ENCODE peak calls at places on chromosomes 12 and 14, in eight cellular contexts. L is esophagus muscularis mucosa, S is mucosa of descending colon, T is NB4, C is tibial nerve, X is foreskin fibroblast, I is heart left ventricle, V is K562. P is an unnamed sample.

GRCh38 chr12:111812881-111813741 is 28.9 kb upstream of the MAPKAPK5 start:
- DNase-seq in T (peak; percentile 91), C (peak; percentile 52), X (peak; percentile 71), S (peak; percentile 85), I (peak; percentile 74), V (peak; percentile 89), L (peak; percentile 95), P (peak; percentile 78)

GRCh38 chr14:64696355-64696844 is 7.8 kb upstream of the PLEKHG3 start:
- DNase-seq in T (no peak), S (no peak), V (no peak), C (no peak), L (no peak), I (no peak), X (no peak), P (no peak)

GRCh38 chr14:64234877-64235651 is 59.1 kb downstream of the ESR2 start:
- DNase-seq in V (no peak), L (no peak), X (no peak), T (no peak), I (no peak), S (no peak), C (no peak), P (peak; percentile 67)

GRCh38 chr12:2719405-2719804 is 75.4 kb upstream of the FKBP4 start:
- DNase-seq in S (no peak), V (no peak), T (no peak), L (no peak), C (no peak), I (no peak), X (no peak), P (no peak)

GRCh38 chr12:26572131-26572530 is 260.9 kb downstream of the ITPR2 start:
- DNase-seq in V (no peak), C (no peak), S (peak; percentile 34), T (no peak), X (no peak), I (no peak), L (peak; percentile 45), P (no peak)

GRCh38 chr14:33938131-33938949 is 12.5 kb downstream of the EGLN3 start:
- DNase-seq in T (no peak), X (no peak), S (peak; percentile 80), I (peak; percentile 85), C (no peak), L (no peak), V (peak; percentile 85), P (no peak)

GRCh38 chr12:107450541-107450940 is 235.1 kb upstream of the PWP1 start:
- DNase-seq in V (no peak), T (no peak), I (no peak), C (no peak), L (no peak), S (no peak), X (no peak), P (no peak)

GRCh38 chr12:40565029-40565633 is 127.1 kb upstream of the CNTN1 start:
- DNase-seq in I (no peak), C (no peak), T (peak; percentile 11), V (no peak), S (no peak), X (no peak), L (no peak), P (no peak)

DNA sequence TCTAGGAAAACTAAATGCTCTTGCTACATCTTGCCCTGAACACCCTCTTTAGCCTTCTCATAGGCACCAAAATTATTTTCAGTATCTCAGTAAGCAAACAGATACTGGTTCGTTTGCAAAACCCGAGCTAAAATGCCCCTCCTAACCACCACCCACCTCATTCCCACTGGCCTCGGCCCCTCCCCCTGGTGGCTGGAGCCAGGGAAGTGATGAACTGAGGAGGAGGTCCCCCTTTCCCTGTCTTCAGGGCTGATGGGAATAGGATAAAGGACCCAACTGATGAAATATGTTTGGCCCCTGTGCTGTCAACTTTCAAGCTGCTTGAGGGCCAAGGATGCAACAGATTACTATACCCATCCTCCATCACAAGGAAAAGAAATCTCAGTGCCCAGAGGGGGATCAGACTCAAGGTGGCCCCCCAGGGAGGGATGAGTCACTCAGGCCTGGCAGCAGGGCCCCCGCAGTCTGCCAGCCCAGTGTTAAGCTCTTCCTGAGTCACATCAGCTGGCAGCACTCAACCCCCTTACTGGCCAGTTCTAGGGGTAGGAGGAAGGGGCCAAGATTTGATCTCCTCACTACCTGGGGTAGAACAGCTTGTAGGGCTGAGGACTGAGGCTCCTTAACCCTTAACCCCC is 1.7 kb downstream of the ANKRD52 start:
- DNase-seq in S (no peak), L (no peak), X (peak; percentile 66), V (no peak), I (no peak), C (no peak), T (peak; percentile 42), P (no peak)
- TF ChIP-seq CTCF in S (no peak), L (no peak), X (no peak), V (no peak), I (no peak), C (no peak), T (no peak), P (peak; percentile 20)

DNA sequence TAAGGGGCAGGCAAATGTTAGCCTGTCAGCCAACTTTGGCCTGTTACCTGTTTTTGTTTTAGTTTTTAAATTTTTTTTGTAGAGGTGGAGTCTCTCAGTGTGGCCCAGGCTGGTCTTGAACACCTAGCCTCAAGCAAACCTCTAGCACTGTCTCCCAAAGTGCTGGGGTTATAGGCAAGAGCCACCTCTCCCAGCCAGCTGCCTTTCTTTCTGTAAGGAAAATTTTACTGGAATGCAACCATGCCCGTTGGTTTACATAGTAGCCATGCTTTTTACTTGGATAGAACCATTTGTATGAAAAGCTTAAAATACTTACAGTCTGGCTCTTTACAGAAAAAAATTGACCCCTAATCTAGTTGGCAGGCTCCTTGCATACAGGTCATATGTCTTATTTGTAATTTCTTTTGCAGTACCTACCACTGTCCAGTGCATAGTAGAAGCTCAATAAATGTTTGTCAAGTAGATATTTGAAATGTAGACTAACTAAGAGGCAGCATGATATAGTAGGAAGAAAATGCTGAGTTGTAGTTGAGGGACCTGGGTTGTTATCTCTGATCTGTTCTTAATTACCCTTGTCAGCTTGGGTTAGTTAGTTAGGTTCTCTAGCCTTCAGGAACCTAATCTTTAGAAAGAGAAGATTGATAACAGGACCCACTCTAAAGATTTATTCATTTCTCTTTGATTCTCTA is 4.7 kb downstream of the MDM2 start:
- DNase-seq in T (no peak), V (peak; percentile 29), I (no peak), C (no peak), X (no peak), L (no peak), S (no peak), P (no peak)
- H3K4me3 ChIP-seq in T (peak overlapping the region; percentile 17), V (no peak overlapping the region), I (no peak overlapping the region), C (no peak overlapping the region), X (peak overlapping the region; percentile 37), L (no peak overlapping the region), S (no peak overlapping the region), P (peak overlapping the region; percentile 3)

GRCh38 chr12:121296618-121297476 is at the start of gene CAMKK2:
- DNase-seq in V (peak; percentile 90), X (peak; percentile 81), L (peak; percentile 93), T (peak; percentile 94), S (peak; percentile 87), I (peak; percentile 89), C (peak; percentile 63), P (peak; percentile 31)
- TF ChIP-seq CTCF in V (peak; percentile 39), X (no peak), L (peak; percentile 9), T (peak; percentile 22), S (no peak), I (no peak), C (no peak), P (peak; percentile 31)

DNA sequence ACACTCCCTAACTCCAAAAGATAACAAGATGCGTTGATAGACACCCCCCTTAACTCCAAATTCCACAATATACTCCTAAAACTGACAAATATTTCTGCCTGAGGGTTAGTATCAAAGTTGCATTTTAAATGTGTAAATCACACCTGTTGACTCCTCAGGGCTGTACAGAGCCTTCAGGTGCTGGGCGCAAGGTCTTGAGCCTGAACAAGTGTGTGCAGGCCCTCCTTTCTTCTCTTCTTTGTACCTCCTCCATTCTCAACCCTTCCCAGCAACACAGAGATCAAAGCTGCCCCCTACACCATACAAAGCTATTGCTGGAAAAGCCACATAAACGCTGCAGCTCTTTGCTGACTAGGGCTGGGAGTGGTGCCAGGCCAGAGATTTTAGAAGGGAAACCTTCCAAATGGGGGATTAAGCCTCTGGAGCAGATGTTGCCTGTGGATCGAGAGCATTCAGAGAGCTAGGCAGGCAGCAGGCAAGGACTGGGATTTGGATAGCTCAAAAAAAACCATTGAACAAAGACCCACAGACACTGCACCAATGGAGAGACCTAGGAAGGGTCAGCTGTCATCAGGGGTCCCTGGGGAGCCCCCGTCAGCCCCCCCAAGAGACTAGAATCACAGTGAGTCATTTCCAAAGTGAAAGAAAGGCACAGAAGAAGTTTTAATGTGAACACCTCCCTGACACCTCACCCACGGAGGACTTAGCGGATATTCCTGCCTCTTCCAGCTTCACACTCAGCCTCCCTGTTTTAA is 18.3 kb upstream of the SUSD6 start:
- DNase-seq in V (no peak), L (no peak), C (peak; percentile 46), T (no peak), X (no peak), S (no peak), I (no peak), P (peak; percentile 78)
- H3K4me3 ChIP-seq in V (no peak overlapping the region), L (peak overlapping the region; percentile 32), C (no peak overlapping the region), T (no peak overlapping the region), X (peak overlapping the region; percentile 29), S (no peak overlapping the region), I (peak overlapping the region; percentile 1), P (peak overlapping the region; percentile 16)

DNA sequence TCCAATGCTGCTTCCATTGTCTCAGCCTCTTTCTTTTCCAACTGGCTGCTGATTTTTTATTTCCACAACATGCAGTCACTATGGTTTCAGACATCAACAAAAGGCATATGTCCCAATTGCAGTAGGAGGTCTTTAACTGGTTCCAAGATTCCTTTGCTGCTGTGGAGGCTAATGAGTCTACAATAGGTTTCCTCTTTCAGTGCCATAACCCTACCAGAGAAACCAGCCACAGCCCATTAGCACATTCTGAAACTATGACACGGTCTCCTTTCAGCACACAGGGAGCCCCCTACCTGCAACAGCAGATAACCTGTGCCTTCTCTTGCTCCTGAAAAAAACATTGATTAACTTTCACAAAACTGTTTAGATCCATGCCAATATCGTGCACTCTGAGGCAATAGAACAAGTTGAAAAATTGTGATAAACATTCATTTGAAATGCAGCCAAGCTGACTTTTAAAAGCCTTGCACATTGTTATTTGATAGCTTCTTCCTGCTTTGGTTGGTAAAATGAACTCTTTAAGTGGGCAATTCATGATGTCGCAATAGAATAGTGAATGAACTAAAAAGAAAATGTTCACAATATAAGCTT is 32.4 kb downstream of the PLEKHG7 start:
- DNase-seq in I (peak; percentile 19), V (no peak), S (no peak), X (peak; percentile 86), T (peak; percentile 65), L (peak; percentile 60), C (no peak), P (peak; percentile 98)
- TF ChIP-seq CTCF in I (no peak), V (no peak), S (no peak), X (peak; percentile 21), T (peak; percentile 13), L (no peak), C (no peak), P (peak; percentile 57)

P was measured in astrocyte of the cerebellum.